ENCODE peak calls at places on chromosomes 11 and 22, in eight cellular contexts. J, T, W, O, Z, S, P and A are unnamed samples.

GRCh38 chr11:18749681-18750319 is 23.8 kb upstream of the IGSF22 start:
- DNase-seq in J (peak; percentile 33), T (no peak), W (peak; percentile 90), O (peak; percentile 92), Z (peak; percentile 75), S (peak; percentile 11), P (no peak), A (peak; percentile 80)

GRCh38 chr22:24128024-24128423 is 53.3 kb upstream of the SUSD2 start:
- DNase-seq in J (no peak), T (no peak), W (no peak), O (no peak), Z (no peak), S (no peak), P (no peak), A (no peak)

GRCh38 chr22:39215430-39216142 is 29.2 kb downstream of the PDGFB start:
- DNase-seq in J (no peak), T (no peak), W (no peak), O (no peak), Z (peak; percentile 64), S (no peak), P (no peak), A (no peak)

GRCh38 chr11:119356349-119357031 is 10.0 kb upstream of the MFRP start:
- DNase-seq in J (no peak), T (no peak), W (peak; percentile 62), O (no peak), Z (peak; percentile 90), S (peak; percentile 91), P (peak; percentile 44), A (no peak)

GRCh38 chr11:18987454-18988231 is 48.4 kb upstream of the MRGPRX1 start:
- DNase-seq in J (peak; percentile 79), T (no peak), W (peak; percentile 75), O (peak; percentile 71), Z (no peak), S (no peak), P (no peak), A (peak; percentile 48)

GRCh38 chr22:20494978-20495860 is at the start of gene KLHL22:
- DNase-seq in J (peak; percentile 6), T (no peak), W (peak; percentile 37), O (no peak), Z (peak; percentile 41), S (peak; percentile 36), P (peak; percentile 3), A (no peak)

GRCh38 chr11:64799925-64800632 is 2.9 kb downstream of the MAP4K2 start:
- DNase-seq in J (no peak), T (no peak), W (peak; percentile 14), O (peak; percentile 19), Z (no peak), S (no peak), P (no peak), A (no peak)

GRCh38 chr11:97968071-97968470 is 1052.7 kb upstream of the CNTN5 start:
- DNase-seq in J (no peak), T (no peak), W (no peak), O (no peak), Z (no peak), S (no peak), P (no peak), A (no peak)

GRCh38 chr11:67452141-67452952 is at the start of gene GPR152:
- DNase-seq in J (no peak), T (no peak), W (peak; percentile 71), O (no peak), Z (no peak), S (no peak), P (no peak), A (no peak)

GRCh38 chr11:31442086-31442485 is 67.3 kb downstream of the IMMP1L start:
- DNase-seq in J (no peak), T (no peak), W (no peak), O (no peak), Z (no peak), S (no peak), P (no peak), A (peak; percentile 29)

GRCh38 chr11:58579192-58580129 is 598 bp downstream of the ZFP91 start:
- DNase-seq in J (peak; percentile 74), T (peak; percentile 67), W (peak; percentile 86), O (peak; percentile 82), Z (peak; percentile 93), S (peak; percentile 94), P (peak; percentile 91), A (peak; percentile 64)

GRCh38 chr22:49968831-49969661 is 8.5 kb downstream of the PIM3 start:
- DNase-seq in J (no peak), T (no peak), W (no peak), O (no peak), Z (no peak), S (no peak), P (peak; percentile 16), A (no peak)